ENCODE peak calls at places on chromosomes 5 and 9, in seven cellular contexts. B is GM13977, H is SJSA1, W is T-cell, V is HT1080, R is transverse colon, G is SHP77 treated with DMSO at 0.1 percent for 48 hours. D is an unnamed sample.

GRCh38 chr9:18397076-18397475 is 76.9 kb upstream of the ADAMTSL1 start:
- DNase-seq in H (no peak), G (no peak), B (no peak), V (no peak), R (no peak), W (no peak), D (no peak)

GRCh38 chr5:172939045-172939444 is 20.2 kb upstream of the RPL26L1 start:
- DNase-seq in R (no peak), B (no peak), H (peak), V (peak), G (peak), W (no peak), D (peak)

GRCh38 chr5:115351356-115352195 is 55.1 kb upstream of the CCDC112 start:
- DNase-seq in B (no peak), G (no peak), R (no peak), H (no peak), W (no peak), V (peak), D (no peak)

GRCh38 chr9:137198748-137199276 is 1.7 kb downstream of the TPRN start:
- DNase-seq in W (no peak), B (no peak), G (no peak), V (no peak), R (peak), H (no peak), D (no peak)

GRCh38 chr5:36059571-36060515 is 6.8 kb downstream of the UGT3A2 start:
- DNase-seq in G (no peak), H (peak), R (no peak), B (no peak), W (no peak), V (no peak), D (no peak)

GRCh38 chr5:104241051-104241450 is 678.5 kb upstream of the NUDT12 start:
- DNase-seq in V (no peak), G (no peak), B (no peak), H (no peak), W (no peak), R (no peak), D (no peak)

GRCh38 chr9:129717991-129718390 is 34.9 kb downstream of the PTGES start:
- DNase-seq in W (no peak), V (no peak), B (no peak), R (no peak), G (no peak), H (no peak), D (no peak)

GRCh38 chr5:6448622-6449464 is at the start of gene UBE2QL1:
- DNase-seq in G (no peak), V (no peak), B (peak), H (peak), W (no peak), R (peak), D (peak)

GRCh38 chr9:27094640-27095039 is 14.4 kb upstream of the TEK start:
- DNase-seq in V (peak), B (no peak), W (no peak), R (no peak), H (peak), G (no peak), D (no peak)

GRCh38 chr5:8807636-8808035 is 738.2 kb downstream of the SEMA5A start:
- DNase-seq in G (no peak), W (no peak), B (no peak), V (peak), R (no peak), H (no peak), D (no peak)

GRCh38 chr9:91676042-91676441 is 252.4 kb upstream of the NFIL3 start:
- DNase-seq in H (no peak), R (no peak), G (no peak), V (peak), W (no peak), B (no peak), D (no peak)